ENCODE peak calls at places on chromosomes 4 and X, in nine cellular contexts. P, J, D, T, U, E, X, G and M are unnamed samples.

GRCh38 chr4:168129046-168129772 is 36.9 kb downstream of the ANXA10 start:
- DNase-seq in P (no peak), J (no peak), D (no peak), T (no peak), U (no peak), E (no peak), X (no peak), G (peak), M (no peak)

GRCh38 chr4:103199009-103199408 is 866 bp upstream of the CENPE start:
- DNase-seq in P (no peak), J (no peak), D (no peak), T (no peak), U (no peak), E (no peak), X (no peak), G (no peak), M (no peak)

GRCh38 chr4:48909697-48910096 is 3.1 kb upstream of the OCIAD2 start:
- DNase-seq in P (peak), J (peak), D (no peak), T (peak), U (no peak), E (peak), X (no peak), G (peak), M (peak)

GRCh38 chr4:87024181-87024580 is 89.4 kb downstream of the AFF1 start:
- DNase-seq in P (peak), J (no peak), D (no peak), T (no peak), U (no peak), E (no peak), X (no peak), G (no peak), M (no peak)

GRCh38 chr4:173318648-173319211 is 15.4 kb downstream of the HMGB2 start:
- DNase-seq in P (peak), J (peak), D (no peak), T (peak), U (no peak), E (peak), X (no peak), G (peak), M (no peak)

GRCh38 chr4:6390357-6390756 is 82.1 kb downstream of the PPP2R2C start:
- DNase-seq in P (no peak), J (no peak), D (no peak), T (no peak), U (peak), E (no peak), X (peak), G (no peak), M (no peak)

GRCh38 chr4:25654031-25654970 is 1.4 kb upstream of the SLC34A2 start:
- DNase-seq in P (no peak), J (peak), D (no peak), T (peak), U (no peak), E (no peak), X (no peak), G (no peak), M (no peak)

GRCh38 chrX:46179748-46180147 is 365.5 kb downstream of the ZNF674 start:
- DNase-seq in P (no peak), J (no peak), D (no peak), T (no peak), U (no peak), E (no peak), X (no peak), G (peak), M (no peak)

GRCh38 chrX:28039258-28039657 is 58.0 kb upstream of the DCAF8L1 start:
- DNase-seq in P (no peak), J (no peak), D (no peak), T (no peak), U (no peak), E (no peak), X (no peak), G (no peak), M (no peak)

GRCh38 chrX:41723305-41723704 is 676 bp upstream of the GPR82 start:
- DNase-seq in P (peak), J (no peak), D (no peak), T (no peak), U (no peak), E (peak), X (no peak), G (no peak), M (no peak)

GRCh38 chr4:124641715-124642380 is 70.7 kb downstream of the ANKRD50 start:
- DNase-seq in P (peak), J (no peak), D (no peak), T (peak), U (no peak), E (peak), X (no peak), G (peak), M (peak)

GRCh38 chr4:38603652-38604051 is 60.3 kb upstream of the KLF3 start:
- DNase-seq in P (no peak), J (no peak), D (no peak), T (no peak), U (no peak), E (no peak), X (no peak), G (no peak), M (no peak)

GRCh38 chr4:138938371-138938699 is 77.2 kb upstream of the NOCT start:
- DNase-seq in P (peak), J (peak), D (no peak), T (peak), U (no peak), E (peak), X (no peak), G (peak), M (peak)

GRCh38 chr4:101667348-101667747 is 123.2 kb upstream of the BANK1 start:
- DNase-seq in P (no peak), J (no peak), D (no peak), T (no peak), U (no peak), E (no peak), X (no peak), G (no peak), M (no peak)

GRCh38 chr4:15040916-15041463 is 38.7 kb downstream of the CPEB2 start:
- DNase-seq in P (peak), J (peak), D (no peak), T (no peak), U (no peak), E (peak), X (no peak), G (no peak), M (no peak)

GRCh38 chr4:99518883-99519282 is 8.1 kb downstream of the C4orf17 start:
- DNase-seq in P (no peak), J (peak), D (no peak), T (no peak), U (no peak), E (no peak), X (no peak), G (no peak), M (no peak)

GRCh38 chr4:152197211-152197610 is 338.7 kb downstream of the FBXW7 start:
- DNase-seq in P (no peak), J (no peak), D (no peak), T (no peak), U (no peak), E (no peak), X (peak), G (no peak), M (no peak)

GRCh38 chr4:187972135-187972534 is 23.4 kb upstream of the ZFP42 start:
- DNase-seq in P (no peak), J (no peak), D (no peak), T (no peak), U (no peak), E (no peak), X (no peak), G (no peak), M (no peak)

GRCh38 chr4:71938776-71939175 is 93.0 kb upstream of the NPFFR2 start:
- DNase-seq in P (peak), J (no peak), D (no peak), T (peak), U (no peak), E (no peak), X (no peak), G (peak), M (no peak)

GRCh38 chr4:77827343-77827742 is 8.2 kb upstream of the CNOT6L start:
- DNase-seq in P (no peak), J (no peak), D (no peak), T (no peak), U (no peak), E (no peak), X (no peak), G (no peak), M (no peak)

GRCh38 chrX:39854772-39855747 is 242.7 kb downstream of the BCOR start:
- DNase-seq in P (no peak), J (no peak), D (no peak), T (no peak), U (no peak), E (no peak), X (no peak), G (no peak), M (no peak)

GRCh38 chrX:132292753-132293152 is 73.5 kb upstream of the RAP2C start:
- DNase-seq in P (peak), J (peak), D (no peak), T (peak), U (peak), E (peak), X (no peak), G (peak), M (no peak)

GRCh38 chrX:10939384-10939783 is 171.7 kb upstream of the HCCS start:
- DNase-seq in P (no peak), J (no peak), D (no peak), T (peak), U (no peak), E (no peak), X (no peak), G (peak), M (no peak)

GRCh38 chrX:40283981-40284380 is 186.2 kb upstream of the BCOR start:
- DNase-seq in P (no peak), J (no peak), D (no peak), T (no peak), U (no peak), E (no peak), X (no peak), G (no peak), M (no peak)

GRCh38 chr4:139901516-139902327 is 236.1 kb downstream of the MGST2 start:
- DNase-seq in P (no peak), J (peak), D (no peak), T (no peak), U (no peak), E (peak), X (no peak), G (peak), M (no peak)

GRCh38 chr4:186192068-186192751 is 843 bp downstream of the CYP4V2 start:
- DNase-seq in P (peak), J (peak), D (peak), T (peak), U (peak), E (peak), X (peak), G (peak), M (peak)

GRCh38 chrX:15465347-15465746 is 27.8 kb downstream of the PIR start:
- DNase-seq in P (no peak), J (no peak), D (no peak), T (no peak), U (no peak), E (peak), X (no peak), G (peak), M (no peak)

GRCh38 chr4:7759635-7760034 is 180.0 kb downstream of the AFAP1 start:
- DNase-seq in P (no peak), J (no peak), D (no peak), T (no peak), U (no peak), E (no peak), X (no peak), G (no peak), M (no peak)